ENCODE peak calls at places on chromosome 4, in six cellular contexts. M is WTC11, Q is endothelial cell, T is SIG-M5, H is SK-N-DZ, U is AG09309. D is an unnamed sample.

GRCh38 chr4:1022051-1022738 is 10.8 kb downstream of the FGFRL1 start:
- DNase-seq in T (no peak), U (no peak), H (no peak), M (no peak), Q (no peak), D (no peak)

GRCh38 chr4:185730387-185730786 is 81.6 kb downstream of the SORBS2 start:
- DNase-seq in H (peak), T (no peak), Q (peak), U (no peak), M (no peak), D (no peak)

GRCh38 chr4:25857403-25857802 is 5.4 kb downstream of the SEL1L3 start:
- DNase-seq in T (no peak), H (no peak), U (no peak), M (no peak), Q (no peak), D (no peak)

GRCh38 chr4:94533405-94534223 is 81.9 kb downstream of the PDLIM5 start:
- DNase-seq in T (no peak), Q (no peak), M (no peak), U (no peak), H (no peak), D (no peak)

GRCh38 chr4:86152454-86152853 is 207.4 kb downstream of the MAPK10 start:
- DNase-seq in T (no peak), U (no peak), M (no peak), Q (no peak), H (no peak), D (no peak)

GRCh38 chr4:6509587-6509986 is 37.2 kb upstream of the PPP2R2C start:
- DNase-seq in U (no peak), T (no peak), M (no peak), Q (no peak), H (no peak), D (peak)

GRCh38 chr4:87745058-87745842 is 54.1 kb upstream of the IBSP start:
- DNase-seq in M (peak), H (no peak), T (no peak), U (no peak), Q (no peak), D (no peak)

GRCh38 chr4:89152972-89153371 is 41.6 kb downstream of the TIGD2 start:
- DNase-seq in M (no peak), Q (no peak), H (peak), T (no peak), U (no peak), D (no peak)

GRCh38 chr4:74934822-74935326 is 2.0 kb downstream of the PARM1 start:
- DNase-seq in T (no peak), Q (no peak), U (no peak), H (no peak), M (no peak), D (no peak)

GRCh38 chr4:55673424-55673823 is 37.3 kb upstream of the NMU start:
- DNase-seq in T (no peak), H (no peak), U (no peak), Q (no peak), M (no peak), D (no peak)

GRCh38 chr4:150098214-150098613 is 20.0 kb downstream of the DCLK2 start:
- DNase-seq in U (no peak), Q (no peak), H (no peak), T (no peak), M (no peak), D (peak)

GRCh38 chr4:6971536-6972374 is 62.1 kb downstream of the TBC1D14 start:
- DNase-seq in U (no peak), T (no peak), Q (no peak), H (no peak), M (no peak), D (no peak)

GRCh38 chr4:125283702-125284279 is 31.0 kb upstream of the FAT4 start:
- DNase-seq in M (no peak), Q (no peak), U (peak), T (no peak), H (peak), D (no peak)

GRCh38 chr4:180898305-180898704 is 1344.9 kb upstream of the TENM3 start:
- DNase-seq in H (no peak), M (no peak), U (no peak), T (no peak), Q (no peak), D (no peak)

GRCh38 chr4:45131020-45131419 is 404.7 kb upstream of the GNPDA2 start:
- DNase-seq in U (no peak), Q (no peak), T (no peak), M (no peak), H (no peak), D (no peak)

GRCh38 chr4:41538017-41538733 is at the start of gene LIMCH1:
- DNase-seq in Q (no peak), U (peak), H (no peak), M (peak), T (no peak), D (peak)

GRCh38 chr4:87121332-87122065 is 98.9 kb downstream of the KLHL8 start:
- DNase-seq in T (no peak), H (no peak), Q (no peak), U (no peak), M (no peak), D (no peak)

GRCh38 chr4:931194-931959 is 739 bp downstream of the GAK start:
- DNase-seq in T (no peak), U (peak), M (no peak), Q (no peak), H (no peak), D (no peak)

GRCh38 chr4:69092190-69092589 is 4.1 kb upstream of the UGT2B7 start:
- DNase-seq in U (no peak), T (no peak), Q (no peak), H (no peak), M (no peak), D (peak)

GRCh38 chr4:148373093-148373492 is 69.1 kb downstream of the NR3C2 start:
- DNase-seq in T (no peak), H (no peak), U (no peak), M (no peak), Q (no peak), D (no peak)

GRCh38 chr4:138090145-138090917 is 151.8 kb downstream of the SLC7A11 start:
- DNase-seq in U (peak), M (peak), H (peak), Q (peak), T (no peak), D (peak)

GRCh38 chr4:40897557-40898203 is 147.9 kb downstream of the NSUN7 start:
- DNase-seq in U (no peak), Q (peak), M (peak), T (no peak), H (peak), D (no peak)

GRCh38 chr4:52877694-52878093 is 15.6 kb downstream of the RASL11B start:
- DNase-seq in M (no peak), Q (no peak), U (no peak), H (no peak), T (no peak), D (no peak)

GRCh38 chr4:169956441-169956840 is 69.8 kb downstream of the MFAP3L start:
- DNase-seq in M (no peak), U (no peak), H (no peak), Q (no peak), T (no peak), D (no peak)

GRCh38 chr4:26779674-26780073 is 81.0 kb upstream of the STIM2 start:
- DNase-seq in U (no peak), Q (no peak), H (no peak), T (no peak), M (no peak), D (no peak)

GRCh38 chr4:3223986-3224748 is 24.8 kb upstream of the MSANTD1 start:
- DNase-seq in H (no peak), U (no peak), Q (no peak), T (peak), M (no peak), D (no peak)

GRCh38 chr4:185276036-185276435 is 66.6 kb downstream of the SNX25 start:
- DNase-seq in U (no peak), Q (no peak), T (no peak), H (no peak), M (no peak), D (no peak)

GRCh38 chr4:87056884-87057283 is 122.1 kb downstream of the AFF1 start:
- DNase-seq in T (no peak), U (no peak), Q (no peak), M (no peak), H (no peak), D (no peak)

GRCh38 chr4:120070191-120070590 is 3.5 kb upstream of the MAD2L1 start:
- DNase-seq in H (no peak), Q (no peak), T (no peak), U (peak), M (no peak), D (no peak)

GRCh38 chr4:48914311-48914710 is 7.7 kb upstream of the OCIAD2 start:
- DNase-seq in U (no peak), H (no peak), T (no peak), Q (no peak), M (no peak), D (no peak)

GRCh38 chr4:108477527-108478108 is 142.8 kb upstream of the RPL34 start:
- DNase-seq in U (no peak), T (no peak), M (no peak), Q (no peak), H (no peak), D (no peak)

GRCh38 chr4:152937535-152938236 is 1.6 kb downstream of the FHDC1 start:
- DNase-seq in T (no peak), Q (peak), H (no peak), M (peak), U (no peak), D (no peak)

GRCh38 chr4:81607947-81608346 is 136.2 kb upstream of the RASGEF1B start:
- DNase-seq in Q (no peak), M (no peak), T (no peak), U (no peak), H (no peak), D (no peak)

GRCh38 chr4:185358514-185359433 is 37.0 kb downstream of the LRP2BP start:
- DNase-seq in T (no peak), U (peak), Q (no peak), M (no peak), H (no peak), D (peak)

GRCh38 chr4:104596189-104596588 is 101.5 kb upstream of the CXXC4 start:
- DNase-seq in U (no peak), H (no peak), Q (no peak), M (no peak), T (no peak), D (no peak)

GRCh38 chr4:113471141-113471860 is 290.2 kb downstream of the CAMK2D start:
- DNase-seq in U (no peak), T (no peak), Q (no peak), H (no peak), M (no peak), D (no peak)

GRCh38 chr4:158588777-158589176 is 67.1 kb downstream of the RXFP1 start:
- DNase-seq in M (no peak), H (no peak), U (no peak), Q (no peak), T (no peak), D (no peak)

GRCh38 chr4:68520985-68521384 is 55.1 kb downstream of the UGT2B17 start:
- DNase-seq in H (no peak), T (no peak), M (no peak), U (no peak), Q (no peak), D (no peak)

GRCh38 chr4:2220016-2220620 is 21.8 kb downstream of the HAUS3 start:
- DNase-seq in T (no peak), M (peak), U (peak), H (peak), Q (peak), D (no peak)

GRCh38 chr4:120209706-120210105 is 143.1 kb upstream of the MAD2L1 start:
- DNase-seq in M (no peak), H (no peak), Q (no peak), U (no peak), T (no peak), D (no peak)